ENCODE peak calls at places on chromosome 5, in five cellular contexts. One of them, this sample, is unnamed.
A peak's percentile ranks its signal among the peaks of the same experiment; 100 is the strongest.

GRCh38 chr5:116645627-116646026 is 71.0 kb upstream of the SEMA6A start:
- DNase-seq in heart right ventricle: no peak
- DNase-seq in spleen: no peak
- DNase-seq in AG09319: no peak
- DNase-seq in Calu3: no peak
- DNase-seq in this sample: peak; percentile 6

GRCh38 chr5:142660731-142661130 is 25.2 kb downstream of the FGF1 start:
- DNase-seq in heart right ventricle: no peak
- DNase-seq in AG09319: no peak
- DNase-seq in Calu3: no peak
- DNase-seq in spleen: no peak
- DNase-seq in this sample: no peak

GRCh38 chr5:28927559-28928326 is 1889.4 kb upstream of the CDH9 start:
- DNase-seq in spleen: peak; percentile 72
- DNase-seq in Calu3: no peak
- DNase-seq in heart right ventricle: no peak
- DNase-seq in AG09319: no peak
- DNase-seq in this sample: no peak

GRCh38 chr5:94893404-94894145 is 275.1 kb downstream of the SLF1 start:
- DNase-seq in Calu3: no peak
- DNase-seq in AG09319: no peak
- DNase-seq in spleen: no peak
- DNase-seq in heart right ventricle: no peak
- DNase-seq in this sample: no peak

GRCh38 chr5:80161165-80161564 is 94.7 kb downstream of the SERINC5 start:
- DNase-seq in spleen: no peak
- DNase-seq in heart right ventricle: no peak
- DNase-seq in Calu3: no peak
- DNase-seq in AG09319: no peak
- DNase-seq in this sample: no peak

GRCh38 chr5:115389074-115389798 is 92.8 kb upstream of the CCDC112 start:
- DNase-seq in AG09319: no peak
- DNase-seq in Calu3: no peak
- DNase-seq in spleen: peak; percentile 54
- DNase-seq in heart right ventricle: no peak
- DNase-seq in this sample: no peak

GRCh38 chr5:154138701-154139100 is 51.8 kb upstream of the GALNT10 start:
- DNase-seq in Calu3: no peak
- DNase-seq in heart right ventricle: peak; percentile 62
- DNase-seq in AG09319: no peak
- DNase-seq in spleen: no peak
- DNase-seq in this sample: peak; percentile 43

GRCh38 chr5:141488591-141489478 is at the start of gene PCDHGC5:
- DNase-seq in Calu3: no peak
- DNase-seq in heart right ventricle: no peak
- DNase-seq in spleen: no peak
- DNase-seq in AG09319: no peak
- DNase-seq in this sample: no peak

GRCh38 chr5:103511554-103511885 is 51.1 kb downstream of the NUDT12 start:
- DNase-seq in spleen: no peak
- DNase-seq in AG09319: no peak
- DNase-seq in Calu3: no peak
- DNase-seq in heart right ventricle: no peak
- DNase-seq in this sample: no peak

GRCh38 chr5:124962735-124963134 is 216.3 kb upstream of the ZNF608 start:
- DNase-seq in heart right ventricle: no peak
- DNase-seq in spleen: no peak
- DNase-seq in Calu3: no peak
- DNase-seq in AG09319: no peak
- DNase-seq in this sample: no peak

GRCh38 chr5:116605310-116606070 is 30.9 kb upstream of the SEMA6A start:
- DNase-seq in AG09319: no peak
- DNase-seq in Calu3: no peak
- DNase-seq in heart right ventricle: no peak
- DNase-seq in spleen: no peak
- DNase-seq in this sample: no peak

GRCh38 chr5:40383719-40384651 is 295.7 kb upstream of the PTGER4 start:
- DNase-seq in AG09319: no peak
- DNase-seq in Calu3: no peak
- DNase-seq in heart right ventricle: no peak
- DNase-seq in spleen: no peak
- DNase-seq in this sample: peak; percentile 50

GRCh38 chr5:14868771-14869170 is 2.8 kb downstream of the ANKH start:
- DNase-seq in spleen: no peak
- DNase-seq in heart right ventricle: no peak
- DNase-seq in AG09319: no peak
- DNase-seq in Calu3: peak; percentile 10
- DNase-seq in this sample: no peak

GRCh38 chr5:169071-169727 is 22.1 kb upstream of the LRRC14B start:
- DNase-seq in heart right ventricle: peak; percentile 78
- DNase-seq in spleen: peak; percentile 75
- DNase-seq in Calu3: no peak
- DNase-seq in AG09319: no peak
- DNase-seq in this sample: no peak

GRCh38 chr5:179258001-179258921 is 87.0 kb downstream of the ADAMTS2 start:
- DNase-seq in Calu3: no peak
- DNase-seq in heart right ventricle: no peak
- DNase-seq in AG09319: no peak
- DNase-seq in spleen: peak; percentile 47
- DNase-seq in this sample: no peak

GRCh38 chr5:80238778-80239679 is 16.8 kb downstream of the SERINC5 start:
- DNase-seq in heart right ventricle: peak; percentile 57
- DNase-seq in Calu3: peak; percentile 25
- DNase-seq in spleen: no peak
- DNase-seq in AG09319: no peak
- DNase-seq in this sample: no peak

GRCh38 chr5:102536323-102536928 is 37.6 kb upstream of the SLCO6A1 start:
- DNase-seq in heart right ventricle: no peak
- DNase-seq in AG09319: no peak
- DNase-seq in Calu3: no peak
- DNase-seq in spleen: no peak
- DNase-seq in this sample: no peak

GRCh38 chr5:163408311-163408923 is 29.0 kb upstream of the CCNG1 start:
- DNase-seq in spleen: peak; percentile 77
- DNase-seq in Calu3: peak; percentile 76
- DNase-seq in heart right ventricle: peak; percentile 20
- DNase-seq in AG09319: peak; percentile 10
- DNase-seq in this sample: peak; percentile 74

GRCh38 chr5:154523704-154524103 is 45.7 kb upstream of the HAND1 start:
- DNase-seq in heart right ventricle: no peak
- DNase-seq in Calu3: no peak
- DNase-seq in spleen: no peak
- DNase-seq in AG09319: no peak
- DNase-seq in this sample: peak; percentile 22

GRCh38 chr5:149141957-149142851 is 911 bp downstream of the ABLIM3 start:
- DNase-seq in Calu3: no peak
- DNase-seq in heart right ventricle: peak; percentile 43
- DNase-seq in AG09319: no peak
- DNase-seq in spleen: no peak
- DNase-seq in this sample: no peak

GRCh38 chr5:144333336-144333920 is 162.8 kb downstream of the KCTD16 start:
- DNase-seq in spleen: no peak
- DNase-seq in heart right ventricle: no peak
- DNase-seq in Calu3: no peak
- DNase-seq in AG09319: no peak
- DNase-seq in this sample: no peak

GRCh38 chr5:144331361-144331760 is 160.7 kb downstream of the KCTD16 start:
- DNase-seq in heart right ventricle: no peak
- DNase-seq in spleen: no peak
- DNase-seq in Calu3: no peak
- DNase-seq in AG09319: no peak
- DNase-seq in this sample: no peak

GRCh38 chr5:144335561-144335960 is 164.9 kb downstream of the KCTD16 start:
- DNase-seq in AG09319: no peak
- DNase-seq in Calu3: no peak
- DNase-seq in spleen: no peak
- DNase-seq in heart right ventricle: no peak
- DNase-seq in this sample: no peak

GRCh38 chr5:144328980-144329379 is 158.3 kb downstream of the KCTD16 start:
- DNase-seq in heart right ventricle: no peak
- DNase-seq in Calu3: no peak
- DNase-seq in AG09319: no peak
- DNase-seq in spleen: no peak
- DNase-seq in this sample: no peak

DNA sequence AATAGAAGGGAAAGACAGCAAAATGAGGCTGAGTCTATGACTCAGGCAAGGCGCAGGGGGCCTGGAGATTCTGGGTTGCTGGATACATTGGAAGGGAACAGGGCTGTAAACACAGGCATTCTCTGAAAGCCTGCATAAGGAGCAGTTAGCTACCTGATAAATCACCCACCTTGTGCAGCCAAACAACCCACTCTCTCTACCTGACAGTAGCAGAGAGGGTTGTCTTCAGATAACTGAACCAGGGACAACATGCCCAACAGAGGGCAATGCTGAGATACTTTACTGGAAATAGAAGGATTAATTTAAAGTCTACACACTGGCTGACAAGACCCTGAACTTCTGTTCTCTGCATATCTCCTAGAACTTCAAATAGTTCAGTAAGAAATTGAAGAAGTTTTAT is 161.6 kb downstream of the KCTD16 start:
- DNase-seq in Calu3: peak; percentile 5
- DNase-seq in AG09319: no peak
- DNase-seq in heart right ventricle: no peak
- DNase-seq in spleen: no peak
- DNase-seq in this sample: no peak
- TF ChIP-seq CTCF in Calu3: no peak
- TF ChIP-seq CTCF in AG09319: peak; percentile 6
- TF ChIP-seq CTCF in heart right ventricle: no peak
- TF ChIP-seq CTCF in spleen: no peak
- TF ChIP-seq CTCF in this sample: peak; percentile 54

GRCh38 chr5:50751064-50751657 is 84.7 kb downstream of the PARP8 start:
- DNase-seq in spleen: no peak
- DNase-seq in AG09319: no peak
- DNase-seq in Calu3: peak; percentile 20
- DNase-seq in heart right ventricle: no peak
- DNase-seq in this sample: no peak
- TF ChIP-seq CTCF in spleen: peak; percentile 87
- TF ChIP-seq CTCF in AG09319: peak; percentile 83
- TF ChIP-seq CTCF in Calu3: peak; percentile 66
- TF ChIP-seq CTCF in heart right ventricle: peak; percentile 76
- TF ChIP-seq CTCF in this sample: peak; percentile 94

GRCh38 chr5:57884346-57885102 is 401.9 kb upstream of the ACTBL2 start:
- DNase-seq in Calu3: no peak
- DNase-seq in AG09319: no peak
- DNase-seq in heart right ventricle: no peak
- DNase-seq in spleen: no peak
- DNase-seq in this sample: no peak

GRCh38 chr5:57889558-57889957 is 406.9 kb upstream of the ACTBL2 start:
- DNase-seq in spleen: no peak
- DNase-seq in AG09319: peak; percentile 25
- DNase-seq in heart right ventricle: no peak
- DNase-seq in Calu3: peak; percentile 40
- DNase-seq in this sample: peak; percentile 91

GRCh38 chr5:57891443-57891842 is 408.8 kb upstream of the ACTBL2 start:
- DNase-seq in heart right ventricle: no peak
- DNase-seq in AG09319: no peak
- DNase-seq in spleen: no peak
- DNase-seq in Calu3: no peak
- DNase-seq in this sample: no peak

DNA sequence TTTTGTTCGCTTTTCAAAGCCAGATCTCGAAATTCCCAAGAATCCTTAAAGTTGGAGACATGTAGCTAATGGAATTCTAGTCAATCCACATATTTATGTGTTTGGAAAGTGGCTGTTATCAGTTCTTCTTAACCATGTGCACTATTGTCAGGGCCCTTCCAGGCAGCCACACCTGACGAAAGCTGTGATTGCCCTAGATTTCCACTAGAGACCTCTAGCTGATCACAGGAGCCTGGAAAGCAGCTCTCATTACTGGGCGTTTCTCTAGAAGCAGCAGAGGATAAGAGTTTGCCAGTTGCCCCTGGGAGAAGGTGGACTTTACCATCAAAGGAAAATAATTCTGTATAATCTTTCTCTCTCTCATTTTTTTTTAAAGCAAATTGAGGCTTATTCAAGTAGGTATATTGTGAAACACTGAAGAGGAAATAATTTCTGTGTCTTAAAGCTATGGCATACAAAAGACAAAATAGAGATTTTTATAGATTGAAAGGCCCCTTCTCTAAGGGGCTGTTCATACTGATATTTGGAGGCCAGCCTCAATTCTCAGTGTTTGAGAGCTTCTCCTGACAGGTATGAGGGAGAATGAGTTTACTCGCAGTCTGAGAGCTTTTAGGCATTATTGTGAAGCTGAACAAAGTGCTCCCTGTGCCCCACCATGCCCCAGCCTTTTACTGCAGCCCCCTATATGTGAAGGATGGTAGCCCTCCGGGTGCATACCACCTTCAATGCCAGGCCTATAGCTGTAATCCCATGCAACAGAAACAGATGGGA is 405.4 kb upstream of the ACTBL2 start:
- DNase-seq in spleen: no peak
- DNase-seq in Calu3: peak; percentile 53
- DNase-seq in heart right ventricle: no peak
- DNase-seq in AG09319: peak; percentile 37
- DNase-seq in this sample: peak; percentile 58
- TF ChIP-seq CTCF in spleen: peak; percentile 31
- TF ChIP-seq CTCF in Calu3: no peak
- TF ChIP-seq CTCF in heart right ventricle: peak; percentile 82
- TF ChIP-seq CTCF in AG09319: peak; percentile 75
- TF ChIP-seq CTCF in this sample: peak; percentile 80

GRCh38 chr5:123937230-123937629 is 425.3 kb downstream of the CSNK1G3 start:
- DNase-seq in Calu3: peak; percentile 51
- DNase-seq in AG09319: peak; percentile 19
- DNase-seq in spleen: no peak
- DNase-seq in heart right ventricle: no peak
- DNase-seq in this sample: no peak
- TF ChIP-seq CTCF in Calu3: peak; percentile 36
- TF ChIP-seq CTCF in AG09319: peak; percentile 33
- TF ChIP-seq CTCF in spleen: peak; percentile 58
- TF ChIP-seq CTCF in heart right ventricle: peak; percentile 63
- TF ChIP-seq CTCF in this sample: peak; percentile 27

DNA sequence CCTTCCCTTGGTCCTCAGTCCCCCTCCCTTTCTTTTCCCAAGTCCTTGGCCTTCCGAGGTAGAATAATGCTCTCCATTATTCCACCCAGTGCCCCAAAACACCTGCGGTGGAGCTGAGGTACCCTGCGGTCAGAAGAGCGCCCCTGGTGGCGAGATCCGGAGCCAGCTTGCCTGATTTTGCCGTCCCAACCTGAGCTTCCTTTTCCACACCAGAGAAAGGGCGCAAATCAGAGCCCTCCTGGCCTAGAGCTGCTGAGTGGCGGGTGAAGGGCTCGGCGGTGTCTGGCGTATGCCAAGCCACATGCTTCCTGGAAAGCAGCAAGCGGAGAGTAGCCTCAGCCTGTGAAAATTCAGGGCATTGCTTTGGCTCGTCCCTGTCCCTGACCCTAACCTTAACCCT is 21.1 kb upstream of the CARTPT start:
- DNase-seq in spleen: no peak
- DNase-seq in Calu3: no peak
- DNase-seq in AG09319: no peak
- DNase-seq in heart right ventricle: peak; percentile 21
- DNase-seq in this sample: no peak
- TF ChIP-seq CTCF in spleen: no peak
- TF ChIP-seq CTCF in Calu3: peak; percentile 31
- TF ChIP-seq CTCF in AG09319: peak; percentile 47
- TF ChIP-seq CTCF in heart right ventricle: peak; percentile 58
- TF ChIP-seq CTCF in this sample: peak; percentile 63

GRCh38 chr5:72752909-72753308 is 63.6 kb upstream of the TNPO1 start:
- DNase-seq in heart right ventricle: no peak
- DNase-seq in Calu3: no peak
- DNase-seq in spleen: no peak
- DNase-seq in AG09319: no peak
- DNase-seq in this sample: no peak
- TF ChIP-seq CTCF in heart right ventricle: no peak
- TF ChIP-seq CTCF in Calu3: no peak
- TF ChIP-seq CTCF in spleen: no peak
- TF ChIP-seq CTCF in AG09319: no peak
- TF ChIP-seq CTCF in this sample: no peak

This sample was measured in retinal pigment epithelial cell.